ENCODE peak calls at places on chromosomes 11 and 22, in four cellular contexts. I is K562, S is H1, P is GM12878. L is an unnamed sample.

GRCh38 chr11:120062561-120062930 is 75.4 kb downstream of the TRIM29 start:
- DNase-seq in P (no peak), S (peak; percentile 47), I (no peak), L (no peak)

GRCh38 chr11:115104851-115105453 is 399.3 kb downstream of the CADM1 start:
- DNase-seq in P (no peak), I (no peak), S (no peak), L (no peak)

GRCh38 chr22:47292546-47293320 is 530.3 kb downstream of the TBC1D22A start:
- DNase-seq in S (no peak), P (no peak), I (no peak), L (no peak)

GRCh38 chr11:24496728-24497396 is at the start of gene LUZP2:
- DNase-seq in I (no peak), S (peak; percentile 66), P (no peak), L (no peak)

GRCh38 chr11:72758690-72759389 is 6.6 kb upstream of the ARAP1 start:
- DNase-seq in P (no peak), S (no peak), I (peak; percentile 80), L (no peak)

GRCh38 chr11:132158091-132158490 is 787.7 kb downstream of the NTM start:
- DNase-seq in I (no peak), P (no peak), S (peak; percentile 64), L (no peak)

GRCh38 chr11:47099213-47099917 is 77.3 kb downstream of the ARFGAP2 start:
- DNase-seq in S (no peak), P (no peak), I (no peak), L (peak; percentile 76)

GRCh38 chr11:39807904-39808303 is 1651.5 kb downstream of the LRRC4C start:
- DNase-seq in S (no peak), I (no peak), P (no peak), L (no peak)

GRCh38 chr11:114463999-114464398 is 24.7 kb downstream of the REXO2 start:
- DNase-seq in S (no peak), P (no peak), I (no peak), L (no peak)

GRCh38 chr11:115672999-115673411 is 168.8 kb upstream of the CADM1 start:
- DNase-seq in I (no peak), S (no peak), P (no peak), L (no peak)

GRCh38 chr11:75269367-75269660 is 28.7 kb downstream of the TPBGL start:
- DNase-seq in P (no peak), S (no peak), I (no peak), L (no peak)

GRCh38 chr22:41935015-41935908 is 8.7 kb upstream of the TNFRSF13C start:
- DNase-seq in I (no peak), P (no peak), S (no peak), L (no peak)

GRCh38 chr11:43685483-43685882 is 4.9 kb downstream of the HSD17B12 start:
- DNase-seq in S (no peak), I (no peak), P (no peak), L (no peak)

GRCh38 chr11:10693509-10694071 is at the start of gene IRAG1:
- DNase-seq in P (no peak), S (no peak), I (no peak), L (no peak)

GRCh38 chr22:23282089-23282501 is 101.8 kb downstream of the BCR start:
- DNase-seq in P (no peak), S (no peak), I (no peak), L (no peak)

GRCh38 chr11:12246989-12247388 is 130.4 kb upstream of the PARVA start:
- DNase-seq in I (no peak), S (no peak), P (no peak), L (no peak)

GRCh38 chr11:72777755-72778278 is 16.0 kb downstream of the STARD10 start:
- DNase-seq in P (no peak), S (no peak), I (no peak), L (peak; percentile 90)

GRCh38 chr11:359181-359714 is 10.1 kb upstream of the B4GALNT4 start:
- DNase-seq in I (no peak), S (no peak), P (no peak), L (no peak)

GRCh38 chr11:16082532-16083055 is 273.8 kb downstream of the SOX6 start:
- DNase-seq in P (no peak), I (no peak), S (no peak), L (peak; percentile 19)

GRCh38 chr22:41561788-41562187 is 978 bp downstream of the CSDC2 start:
- DNase-seq in I (no peak), P (no peak), S (no peak), L (no peak)

GRCh38 chr11:126772267-126772666 is 228.3 kb downstream of the KIRREL3 start:
- DNase-seq in P (no peak), I (no peak), S (no peak), L (no peak)

GRCh38 chr11:35623708-35624168 is 5.5 kb downstream of the FJX1 start:
- DNase-seq in S (no peak), P (no peak), I (no peak), L (no peak)

GRCh38 chr22:49577168-49578060 is 250.3 kb downstream of the BRD1 start:
- DNase-seq in S (peak; percentile 41), P (no peak), I (no peak), L (no peak)

GRCh38 chr22:37884420-37884819 is 21.7 kb upstream of the MICALL1 start:
- DNase-seq in I (no peak), S (no peak), P (no peak), L (no peak)

DNA sequence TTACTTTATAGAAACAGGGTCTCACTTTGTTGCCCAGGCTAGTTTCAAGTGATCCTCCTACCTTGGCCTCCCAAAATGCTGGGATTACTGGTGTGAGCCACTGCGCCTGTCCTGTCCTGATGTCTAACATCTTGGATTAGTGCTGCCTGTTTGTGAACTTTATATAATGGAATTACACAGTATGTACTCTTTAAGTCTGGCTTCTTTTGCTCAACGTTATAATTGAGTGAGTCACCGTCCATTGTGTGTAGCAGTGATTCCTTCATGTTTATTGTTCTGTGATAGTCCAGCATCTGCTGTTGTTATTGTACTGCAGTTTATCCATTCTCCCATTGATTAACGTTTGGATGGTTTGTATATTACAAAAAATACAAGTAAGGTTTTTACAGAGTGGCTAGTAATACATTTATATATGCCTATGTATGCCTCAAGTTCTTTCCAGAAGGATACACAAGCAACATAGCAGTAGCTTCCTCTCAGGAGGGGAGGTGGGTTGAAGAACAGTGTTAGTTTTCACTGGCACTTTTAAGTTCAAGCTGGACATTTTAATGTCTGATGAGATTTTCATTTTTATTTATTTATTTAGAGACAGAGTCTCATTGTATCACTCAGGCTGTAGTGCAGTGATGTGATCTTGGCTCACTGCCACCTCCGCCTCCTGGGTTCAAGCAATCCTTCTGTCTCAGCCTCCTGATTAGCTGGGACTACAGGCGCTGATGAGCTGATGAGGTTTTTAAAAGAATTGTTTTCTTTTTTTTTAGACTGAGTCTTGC is 25.2 kb upstream of the MICALL1 start:
- DNase-seq in I (no peak), P (no peak), S (no peak), L (no peak)
- TF ChIP-seq HDAC6 in I (no peak), P (no peak), S (no peak), L (no peak)

GRCh38 chr22:28018461-28018927 is 99.4 kb upstream of the PITPNB start:
- DNase-seq in P (no peak), S (no peak), I (no peak), L (no peak)
- TF ChIP-seq MAX in P (no peak), S (no peak), I (no peak), L (no peak)

GRCh38 chr11:88552377-88553029 is 215.0 kb upstream of the CTSC start:
- DNase-seq in P (peak; percentile 12), I (peak; percentile 59), S (peak; percentile 72), L (peak; percentile 39)
- TF ChIP-seq HDAC6 in P (no peak), I (no peak), S (no peak), L (no peak)

GRCh38 chr11:116851631-116852030 is 14.2 kb upstream of the APOA1 start:
- DNase-seq in S (no peak), I (no peak), P (no peak), L (no peak)
- TF ChIP-seq MAX in S (no peak), I (no peak), P (no peak), L (no peak)

DNA sequence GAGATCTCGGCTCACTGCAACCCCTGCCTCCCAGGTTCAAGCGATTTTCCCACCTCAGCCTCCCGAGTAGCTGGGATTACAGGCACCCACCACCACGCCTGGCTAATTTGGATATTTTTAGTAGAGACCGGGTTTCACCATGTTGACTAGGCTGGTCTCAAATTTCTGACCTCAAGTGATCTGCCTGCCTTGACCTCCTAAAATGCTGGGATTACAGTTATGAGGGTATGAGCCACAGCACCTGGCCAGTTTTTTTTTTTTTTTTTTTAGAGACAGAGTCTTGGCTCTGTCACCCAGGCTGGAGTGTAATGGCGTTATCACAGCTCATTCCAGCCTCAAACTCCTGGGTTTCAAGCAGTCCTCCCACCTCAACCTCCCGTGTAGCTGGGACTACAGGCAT is 54.9 kb upstream of the PRR5 start:
- DNase-seq in I (no peak), S (no peak), P (no peak), L (no peak)
- TF ChIP-seq HDAC6 in I (no peak), S (no peak), P (no peak), L (no peak)

GRCh38 chr11:65559535-65559934 is 1.4 kb upstream of the LTBP3 start:
- DNase-seq in P (no peak), S (no peak), I (no peak), L (no peak)

GRCh38 chr11:65558785-65559509 is 788 bp upstream of the LTBP3 start:
- DNase-seq in P (no peak), S (no peak), I (no peak), L (no peak)

GRCh38 chr11:65560555-65561418 is 2.6 kb upstream of the LTBP3 start:
- DNase-seq in S (peak; percentile 83), I (no peak), P (no peak), L (no peak)

GRCh38 chr11:65558002-65558784 is at the start of gene LTBP3:
- DNase-seq in S (peak; percentile 72), P (no peak), I (peak; percentile 87), L (peak; percentile 68)

DNA sequence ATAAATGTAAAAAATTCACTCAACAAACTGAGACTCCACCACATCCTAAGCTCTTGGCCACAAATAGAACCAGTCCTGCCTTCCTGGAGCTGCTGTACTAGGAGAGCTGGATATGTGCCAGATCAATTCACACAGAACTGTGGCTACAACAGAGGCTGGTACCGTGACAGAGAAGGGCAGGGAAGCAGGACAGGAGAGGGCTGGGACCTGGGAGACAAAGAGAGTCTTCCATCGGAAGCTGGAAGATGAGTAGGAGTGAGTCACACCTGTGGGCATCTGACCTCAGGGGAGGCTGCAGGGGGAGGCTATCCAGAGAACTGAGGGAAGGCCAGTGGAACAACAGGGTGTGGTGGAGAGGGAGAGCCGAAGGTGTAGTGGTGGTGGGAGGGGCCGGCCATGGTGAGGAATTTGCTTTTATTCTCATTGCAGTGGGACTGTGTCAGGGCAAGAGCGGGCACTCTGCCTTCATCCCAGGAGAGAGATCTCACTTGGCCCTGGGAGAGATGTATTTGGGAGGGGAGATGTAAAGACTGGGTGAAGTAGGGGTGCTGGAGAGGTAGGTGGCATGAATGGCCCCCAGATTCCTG is 1.9 kb upstream of the LTBP3 start:
- DNase-seq in I (no peak), S (no peak), P (no peak), L (peak; percentile 64)
- TF ChIP-seq MAX in I (no peak), S (no peak), P (no peak), L (no peak)

GRCh38 chr22:32106930-32107329 is 52.2 kb downstream of the C22orf42 start:
- DNase-seq in S (peak; percentile 71), I (no peak), P (no peak), L (no peak)

GRCh38 chr22:32100711-32101110 is 57.6 kb downstream of the SLC5A1 start:
- DNase-seq in P (no peak), S (no peak), I (no peak), L (no peak)

GRCh38 chr22:32103648-32104326 is 55.3 kb downstream of the C22orf42 start:
- DNase-seq in S (no peak), P (no peak), I (no peak), L (no peak)
- TF ChIP-seq HDAC6 in S (no peak), P (no peak), I (no peak), L (no peak)

GRCh38 chr11:60927061-60927592 is 2.9 kb downstream of the TMEM132A start:
- DNase-seq in S (no peak), I (no peak), P (no peak), L (no peak)
- TF ChIP-seq MAX in S (no peak), I (no peak), P (no peak), L (no peak)

L was measured in HepG2.